ENCODE peak calls at places on chromosomes 6 and 20, in ten cellular contexts. H is GM12878; V is left ventricle myocardium inferior; R is RWPE1; E is CD8-positive, alpha-beta T cell; A is brain microvascular endothelial cell; C is H9; S is spleen; L is mammary epithelial cell; K is Peyer's patch. I is an unnamed sample.

GRCh38 chr6:64672131-64672530 is 1034.9 kb downstream of the EYS start:
- DNase-seq in H (no peak), V (no peak), R (no peak), E (no peak), A (no peak), C (no peak), S (no peak), L (no peak), K (no peak), I (no peak)

GRCh38 chr20:39674842-39675241 is 712.7 kb downstream of the DHX35 start:
- DNase-seq in H (no peak), V (no peak), R (no peak), E (no peak), A (no peak), C (no peak), S (no peak), L (no peak), K (no peak), I (no peak)

GRCh38 chr20:20003088-20003954 is 13.8 kb upstream of the NAA20 start:
- DNase-seq in H (no peak), V (no peak), R (no peak), E (no peak), A (peak; percentile 35), C (no peak), S (no peak), L (peak; percentile 56), K (no peak), I (no peak)

GRCh38 chr20:39049684-39050554 is 87.8 kb downstream of the DHX35 start:
- DNase-seq in H (peak; percentile 21), V (peak; percentile 75), R (peak; percentile 74), E (peak; percentile 84), A (peak; percentile 36), C (peak; percentile 91), S (peak; percentile 95), L (peak; percentile 43), K (peak; percentile 89), I (peak; percentile 20)

GRCh38 chr6:32609731-32610640 is 20.3 kb upstream of the HLA-DRB1 start:
- DNase-seq in H (peak; percentile 100), V (no peak), R (peak; percentile 90), E (peak; percentile 46), A (peak; percentile 16), C (peak; percentile 95), S (peak; percentile 75), L (peak; percentile 96), K (no peak), I (peak; percentile 68)

GRCh38 chr6:131136021-131136847 is 967 bp downstream of the AKAP7 start:
- DNase-seq in H (no peak), V (no peak), R (peak; percentile 1), E (no peak), A (peak; percentile 46), C (no peak), S (no peak), L (peak; percentile 22), K (no peak), I (no peak)

GRCh38 chr6:143545976-143546547 is 34.5 kb upstream of the FUCA2 start:
- DNase-seq in H (no peak), V (no peak), R (no peak), E (no peak), A (no peak), C (no peak), S (no peak), L (peak; percentile 50), K (no peak), I (no peak)

GRCh38 chr6:31760790-31761189 is 1.7 kb upstream of the SAPCD1 start:
- DNase-seq in H (no peak), V (no peak), R (no peak), E (no peak), A (no peak), C (no peak), S (no peak), L (no peak), K (no peak), I (no peak)

GRCh38 chr6:145761584-145761983 is 26.3 kb upstream of the EPM2A start:
- DNase-seq in H (no peak), V (no peak), R (no peak), E (no peak), A (no peak), C (no peak), S (no peak), L (no peak), K (no peak), I (no peak)

GRCh38 chr20:10225439-10226080 is 6.9 kb downstream of the SNAP25 start:
- DNase-seq in H (no peak), V (no peak), R (no peak), E (no peak), A (no peak), C (no peak), S (no peak), L (no peak), K (no peak), I (no peak)
- TF ChIP-seq CTCF in H (peak; percentile 24), V (no peak), R (peak; percentile 11), E (no peak), A (peak; percentile 49), C (peak; percentile 73), S (no peak), L (peak; percentile 20), K (no peak), I (peak; percentile 41)

DNA sequence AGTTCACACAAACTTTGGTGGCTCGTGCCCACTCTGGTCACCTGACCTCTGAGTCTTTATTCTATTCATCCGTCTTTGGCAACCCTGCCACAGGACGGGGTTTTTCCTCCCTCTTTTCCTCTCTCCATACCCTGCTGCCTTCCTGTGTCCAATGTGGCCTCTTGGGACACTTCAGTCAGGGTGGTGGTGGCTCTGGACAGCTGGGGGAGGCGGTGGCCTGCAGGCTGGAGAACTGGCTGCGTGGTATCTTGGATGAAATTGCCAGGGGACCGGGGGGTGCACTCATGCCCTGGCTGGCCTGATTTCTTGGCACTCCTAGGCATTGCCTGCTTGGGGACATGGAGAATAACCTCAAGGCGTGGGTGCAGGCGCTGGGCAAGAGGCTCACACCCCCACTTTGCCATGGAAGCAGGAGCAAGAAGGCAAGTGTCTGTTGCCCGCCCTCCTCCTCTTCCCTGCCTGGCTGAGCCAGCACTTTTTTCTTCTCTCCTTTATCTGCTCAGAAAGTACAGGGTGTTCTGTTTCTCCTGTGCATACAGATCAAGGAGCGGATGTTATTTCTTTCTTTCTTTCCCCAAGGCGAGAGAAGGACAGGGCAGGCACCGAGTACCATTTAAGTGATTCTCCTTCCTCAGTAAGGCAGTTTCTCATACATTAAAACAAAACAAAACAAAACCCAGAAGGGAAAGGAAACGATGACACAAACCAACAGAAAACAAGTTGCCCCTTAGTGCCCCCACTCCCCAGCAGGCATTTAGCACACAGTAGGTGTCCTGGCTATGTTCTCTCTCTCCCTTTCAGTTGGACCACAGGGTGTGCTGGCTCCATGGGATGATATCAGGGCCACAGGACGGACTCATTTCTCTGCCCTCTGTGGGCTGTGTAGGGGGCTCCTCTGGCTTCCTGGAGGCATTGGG is 155.5 kb upstream of the RNF24 start:
- DNase-seq in H (no peak), V (no peak), R (no peak), E (no peak), A (peak; percentile 6), C (no peak), S (no peak), L (no peak), K (peak; percentile 51), I (no peak)
- H3K27ac ChIP-seq in H (no peak overlapping the region), V (peak overlapping the region; percentile 76), R (peak overlapping the region; percentile 71), E (no peak overlapping the region), A (peak overlapping the region; percentile 26), C (no peak overlapping the region), S (no peak overlapping the region), L (no peak overlapping the region), K (peak overlapping the region; percentile 31), I (no peak overlapping the region)

GRCh38 chr6:158629376-158630221 is 14.9 kb downstream of the DYNLT1 start:
- DNase-seq in H (no peak), V (no peak), R (no peak), E (peak; percentile 48), A (no peak), C (peak; percentile 63), S (no peak), L (no peak), K (peak; percentile 64), I (no peak)
- TF ChIP-seq CTCF in H (peak; percentile 27), V (peak; percentile 56), R (no peak), E (peak; percentile 27), A (peak; percentile 20), C (peak; percentile 59), S (no peak), L (no peak), K (peak; percentile 17), I (no peak)

GRCh38 chr6:135002974-135003703 is 51.5 kb downstream of the HBS1L start:
- DNase-seq in H (peak; percentile 69), V (no peak), R (no peak), E (no peak), A (no peak), C (no peak), S (no peak), L (no peak), K (no peak), I (no peak)

GRCh38 chr6:134995536-134995935 is 45.6 kb upstream of the ALDH8A1 start:
- DNase-seq in H (no peak), V (no peak), R (no peak), E (no peak), A (no peak), C (no peak), S (no peak), L (no peak), K (no peak), I (no peak)

GRCh38 chr6:134997133-134997841 is 47.4 kb upstream of the ALDH8A1 start:
- DNase-seq in H (no peak), V (no peak), R (no peak), E (no peak), A (no peak), C (no peak), S (no peak), L (no peak), K (no peak), I (no peak)

GRCh38 chr6:135002229-135002844 is 52.3 kb downstream of the HBS1L start:
- DNase-seq in H (no peak), V (no peak), R (peak; percentile 24), E (no peak), A (no peak), C (no peak), S (no peak), L (no peak), K (no peak), I (no peak)

DNA sequence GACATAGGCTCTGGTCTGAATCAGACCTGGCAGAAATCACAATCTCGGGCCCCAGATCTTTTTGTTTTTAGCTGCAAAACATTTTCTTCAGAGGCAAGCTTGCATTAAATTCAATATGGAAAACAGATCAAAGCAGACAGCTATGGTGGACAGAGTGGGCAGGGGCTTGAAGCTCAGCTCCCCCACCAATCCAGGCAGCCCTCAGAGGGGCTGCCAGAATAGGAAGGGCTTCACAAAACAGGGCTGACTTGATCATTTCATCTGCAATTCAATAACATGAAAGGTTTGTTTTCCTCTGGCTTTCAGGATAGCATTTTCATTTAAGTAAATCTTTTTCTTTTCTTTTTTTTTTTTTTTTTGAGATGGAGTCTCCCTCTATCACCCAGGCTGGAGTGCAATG is 49.2 kb upstream of the ALDH8A1 start:
- DNase-seq in H (no peak), V (no peak), R (no peak), E (no peak), A (no peak), C (no peak), S (no peak), L (no peak), K (no peak), I (no peak)
- H3K27ac ChIP-seq in H (no peak overlapping the region), V (no peak overlapping the region), R (no peak overlapping the region), E (no peak overlapping the region), A (no peak overlapping the region), C (no peak overlapping the region), S (no peak overlapping the region), L (no peak overlapping the region), K (no peak overlapping the region), I (no peak overlapping the region)

GRCh38 chr6:138278326-138278725 is 60.0 kb upstream of the PBOV1 start:
- DNase-seq in H (no peak), V (no peak), R (peak; percentile 28), E (no peak), A (peak; percentile 34), C (peak; percentile 49), S (no peak), L (no peak), K (no peak), I (no peak)
- TF ChIP-seq CTCF in H (peak; percentile 6), V (peak; percentile 62), R (no peak), E (no peak), A (peak; percentile 71), C (peak; percentile 53), S (no peak), L (peak; percentile 27), K (no peak), I (peak; percentile 31)

I was measured in AG04450.